ENCODE peak calls at places on chromosome 7, in five cellular contexts. W, P, B, G and I are unnamed samples.

GRCh38 chr7:118185163-118185860 is 1.3 kb downstream of the LSM8 start:
- DNase-seq in B (no peak), G (peak), W (no peak), P (no peak), I (no peak)

GRCh38 chr7:9022456-9022855 is 589.0 kb downstream of the NXPH1 start:
- DNase-seq in G (no peak), B (no peak), W (no peak), P (no peak), I (no peak)

GRCh38 chr7:2082357-2083038 is 150.2 kb downstream of the MAD1L1 start:
- DNase-seq in W (no peak), G (peak), B (no peak), P (no peak), I (no peak)

GRCh38 chr7:94908204-94909022 is 1.0 kb downstream of the PPP1R9A start:
- DNase-seq in W (peak), P (peak), B (peak), G (no peak), I (peak)

GRCh38 chr7:87347207-87347606 is 1.7 kb downstream of the CROT start:
- DNase-seq in W (no peak), P (no peak), G (no peak), B (no peak), I (no peak)

GRCh38 chr7:23394828-23395227 is 75.5 kb downstream of the IGF2BP3 start:
- DNase-seq in B (no peak), P (no peak), G (peak), W (no peak), I (no peak)

GRCh38 chr7:1046722-1047679 is 2.7 kb downstream of the GPR146 start:
- DNase-seq in W (no peak), B (no peak), G (no peak), P (no peak), I (no peak)

GRCh38 chr7:112587504-112587903 is 106.7 kb downstream of the LSMEM1 start:
- DNase-seq in P (no peak), B (no peak), G (no peak), W (no peak), I (no peak)

GRCh38 chr7:95509199-95509598 is 23.5 kb downstream of the ASB4 start:
- DNase-seq in W (no peak), G (peak), P (no peak), B (no peak), I (no peak)

GRCh38 chr7:90404777-90405176 is 1.5 kb downstream of the CLDN12 start:
- DNase-seq in W (no peak), G (peak), P (no peak), B (no peak), I (no peak)

GRCh38 chr7:117249696-117250095 is 73.2 kb downstream of the WNT2 start:
- DNase-seq in P (no peak), W (no peak), B (no peak), G (peak), I (no peak)

GRCh38 chr7:105743351-105743812 is 133.0 kb downstream of the ATXN7L1 start:
- DNase-seq in W (no peak), G (peak), B (no peak), P (no peak), I (no peak)

GRCh38 chr7:50644586-50644985 is 79.4 kb upstream of the DDC start:
- DNase-seq in W (peak), P (no peak), B (no peak), G (no peak), I (no peak)

GRCh38 chr7:134831862-134832261 is 52.4 kb downstream of the CALD1 start:
- DNase-seq in W (no peak), B (no peak), P (no peak), G (no peak), I (no peak)

GRCh38 chr7:152862842-152863241 is 103.3 kb downstream of the ACTR3B start:
- DNase-seq in B (no peak), P (no peak), G (no peak), W (peak), I (no peak)

GRCh38 chr7:143263266-143264195 is at the start of gene GSTK1:
- DNase-seq in B (peak), W (peak), G (peak), P (peak), I (peak)
- TF ChIP-seq POLR2A in B (peak), W (peak), G (no peak), P (peak), I (peak)

GRCh38 chr7:30851651-30852359 is 59.8 kb upstream of the AQP1 start:
- DNase-seq in G (no peak), W (no peak), P (no peak), B (no peak), I (peak)
- TF ChIP-seq POLR2A in G (no peak), W (no peak), P (no peak), B (no peak), I (no peak)

GRCh38 chr7:16200591-16200990 is 220.7 kb downstream of the CRPPA start:
- DNase-seq in G (no peak), W (no peak), B (no peak), P (no peak), I (no peak)

GRCh38 chr7:16205481-16205880 is 215.9 kb downstream of the CRPPA start:
- DNase-seq in B (no peak), W (no peak), P (no peak), G (no peak), I (no peak)

GRCh38 chr7:16203065-16203464 is 218.3 kb downstream of the CRPPA start:
- DNase-seq in G (no peak), P (no peak), W (no peak), B (no peak), I (no peak)

GRCh38 chr7:16204953-16205352 is 216.4 kb downstream of the CRPPA start:
- DNase-seq in B (no peak), G (no peak), W (no peak), P (no peak), I (no peak)

DNA sequence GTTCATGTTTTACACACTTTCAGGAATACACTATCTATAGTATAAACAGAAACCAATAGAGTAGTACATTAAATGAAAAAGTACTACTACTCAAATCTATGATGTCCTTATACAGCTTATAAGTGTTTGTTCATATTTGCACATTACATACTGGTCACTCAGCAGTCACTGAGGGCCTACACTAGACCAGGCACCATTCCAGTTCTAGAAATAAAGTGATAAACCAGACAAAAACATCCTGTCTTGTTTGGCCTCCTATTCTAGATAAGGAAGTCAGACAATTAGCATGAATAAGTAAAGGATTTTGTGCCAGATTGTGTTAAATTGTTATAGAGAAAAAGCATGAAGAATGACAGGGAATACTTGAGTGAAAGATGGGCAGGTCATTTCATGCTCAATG is 219.0 kb downstream of the CRPPA start:
- DNase-seq in G (no peak), B (no peak), P (no peak), W (no peak), I (no peak)
- TF ChIP-seq POLR2A in G (no peak), B (no peak), P (no peak), W (no peak), I (no peak)

DNA sequence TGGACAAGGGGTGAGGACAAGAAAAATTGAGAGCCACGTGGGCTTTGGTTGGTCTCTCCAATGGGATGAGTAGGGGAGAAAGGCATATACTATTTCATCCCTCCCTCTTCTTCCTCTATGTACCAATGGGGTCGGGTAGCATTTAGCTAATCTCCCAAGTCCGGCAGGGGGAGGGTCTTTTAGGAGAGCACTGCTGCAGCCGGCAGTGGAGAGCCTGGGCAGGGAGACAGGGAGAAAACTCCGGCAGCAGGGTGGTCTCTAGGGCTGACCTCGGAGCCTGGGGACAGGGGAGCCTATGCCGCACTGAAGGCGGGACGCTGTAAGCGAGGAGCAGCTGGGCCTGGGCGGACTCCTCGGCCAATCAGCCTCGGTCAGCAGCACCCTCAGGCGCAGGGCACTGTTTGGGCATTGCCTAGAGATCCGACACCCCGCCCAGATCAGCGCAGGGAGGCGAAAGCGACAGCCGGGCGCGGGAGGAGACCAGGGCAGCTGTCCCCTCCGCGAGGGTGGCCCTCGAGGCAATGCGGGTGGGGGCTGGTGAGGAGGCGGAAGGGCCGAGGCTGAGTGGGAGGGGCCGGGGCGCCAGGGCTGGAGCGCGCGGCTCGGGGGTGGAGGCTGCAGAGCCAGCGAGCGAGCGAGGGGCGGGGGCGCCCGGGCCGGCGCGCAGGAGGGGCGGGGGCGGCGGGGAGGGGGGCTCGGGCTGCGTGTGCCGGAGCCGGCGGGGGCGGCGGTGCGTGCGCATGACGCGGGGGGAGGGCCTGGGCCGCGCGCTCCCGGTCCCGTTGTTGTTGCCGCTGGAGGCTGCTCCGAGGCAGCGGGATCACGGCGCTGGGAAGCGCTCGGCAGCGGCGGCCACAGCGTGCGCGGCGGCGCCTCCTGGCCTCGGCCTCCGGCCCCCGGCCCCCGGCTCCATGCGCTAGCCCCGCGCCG is at the start of gene AGAP3:
- DNase-seq in W (peak), B (peak), P (peak), G (peak), I (peak)
- TF ChIP-seq POLR2A in W (peak), B (peak), P (peak), G (peak), I (no peak)